ENCODE peak calls at places on chromosomes 11 and 22, in four cellular contexts. X, Z, B and T are unnamed samples.
A peak's percentile ranks its signal among the peaks of the same experiment; 100 is the strongest.

GRCh38 chr11:94769897-94770296 is 1.7 kb downstream of the AMOTL1 start:
- DNase-seq in B (no peak), Z (no peak), X (no peak), T (no peak)

GRCh38 chr11:110091995-110092576 is 1.1 kb upstream of the ZC3H12C start:
- DNase-seq in X (peak; percentile 40), Z (peak; percentile 20), B (no peak), T (no peak)

GRCh38 chr11:26841818-26842457 is 120.1 kb upstream of the SLC5A12 start:
- DNase-seq in X (peak; percentile 84), B (no peak), Z (peak; percentile 16), T (peak; percentile 80)

GRCh38 chr11:47552581-47553416 is at the start of gene CELF1:
- DNase-seq in B (peak; percentile 77), Z (peak; percentile 92), X (peak; percentile 80), T (peak; percentile 87)

GRCh38 chr11:88433546-88434230 is 96.2 kb upstream of the CTSC start:
- DNase-seq in Z (peak; percentile 66), B (no peak), X (no peak), T (no peak)

GRCh38 chr11:10409207-10409661 is 45.8 kb upstream of the AMPD3 start:
- DNase-seq in X (no peak), B (no peak), Z (no peak), T (no peak)

GRCh38 chr11:109729761-109730160 is 307.8 kb downstream of the C11orf87 start:
- DNase-seq in B (no peak), Z (peak; percentile 9), X (no peak), T (no peak)

GRCh38 chr11:2584812-2585565 is 114.8 kb downstream of the KCNQ1OT1 start:
- DNase-seq in Z (no peak), X (no peak), B (no peak), T (no peak)

GRCh38 chr11:126733685-126734084 is 266.9 kb downstream of the KIRREL3 start:
- DNase-seq in B (no peak), Z (no peak), X (no peak), T (no peak)

GRCh38 chr11:93846411-93846810 is 4.0 kb downstream of the VSTM5 start:
- DNase-seq in X (peak; percentile 31), B (no peak), Z (no peak), T (no peak)

GRCh38 chr11:123144707-123145106 is 50.3 kb downstream of the CLMP start:
- DNase-seq in X (no peak), B (no peak), Z (peak; percentile 43), T (no peak)

GRCh38 chr11:34855754-34856095 is 60.5 kb downstream of the APIP start:
- DNase-seq in B (no peak), X (no peak), Z (no peak), T (no peak)

GRCh38 chr11:66902486-66903177 is 45.8 kb downstream of the LRFN4 start:
- DNase-seq in B (no peak), X (no peak), Z (no peak), T (no peak)

GRCh38 chr22:19350947-19351346 is 59.4 kb upstream of the CLTCL1 start:
- DNase-seq in Z (no peak), X (no peak), B (no peak), T (no peak)

GRCh38 chr22:11598492-11599440 is 3929.2 kb upstream of the OR11H1 start:
- DNase-seq in Z (no peak), X (no peak), B (no peak), T (no peak)

GRCh38 chr11:121533556-121534050 is 80.8 kb upstream of the SORL1-AS1 start:
- DNase-seq in Z (no peak), B (no peak), X (no peak), T (no peak)

GRCh38 chr11:12677131-12677530 is 2.9 kb downstream of the TEAD1 start:
- DNase-seq in B (peak; percentile 43), Z (peak; percentile 33), X (peak; percentile 36), T (no peak)

GRCh38 chr11:62931501-62932278 is 10.5 kb upstream of the CHRM1 start:
- DNase-seq in Z (no peak), B (no peak), X (no peak), T (no peak)

GRCh38 chr11:91796999-91797398 is 427.6 kb upstream of the FAT3 start:
- DNase-seq in B (no peak), Z (no peak), X (no peak), T (no peak)

GRCh38 chr11:3021125-3021524 is 29.0 kb upstream of the NAP1L4 start:
- DNase-seq in Z (peak; percentile 69), X (peak; percentile 14), B (peak; percentile 52), T (peak; percentile 38)

GRCh38 chr11:16963316-16963876 is 50.8 kb downstream of the PLEKHA7 start:
- DNase-seq in B (no peak), Z (no peak), X (no peak), T (no peak)

GRCh38 chr11:120985718-120986569 is 38.0 kb upstream of the TBCEL start:
- DNase-seq in Z (peak; percentile 46), B (peak; percentile 46), X (peak; percentile 25), T (peak; percentile 48)

GRCh38 chr11:118193910-118194566 is 17.6 kb upstream of the SCN2B start:
- DNase-seq in X (no peak), Z (no peak), B (no peak), T (no peak)

GRCh38 chr11:72851726-72852125 is 37.5 kb downstream of the ATG16L2 start:
- DNase-seq in B (no peak), Z (no peak), X (no peak), T (no peak)

GRCh38 chr11:110918351-110918750 is 206.1 kb upstream of the ARHGAP20 start:
- DNase-seq in B (no peak), Z (no peak), X (no peak), T (no peak)

GRCh38 chr11:112163875-112164521 is at the start of gene IL18:
- DNase-seq in Z (peak; percentile 74), B (peak; percentile 75), X (no peak), T (no peak)

DNA sequence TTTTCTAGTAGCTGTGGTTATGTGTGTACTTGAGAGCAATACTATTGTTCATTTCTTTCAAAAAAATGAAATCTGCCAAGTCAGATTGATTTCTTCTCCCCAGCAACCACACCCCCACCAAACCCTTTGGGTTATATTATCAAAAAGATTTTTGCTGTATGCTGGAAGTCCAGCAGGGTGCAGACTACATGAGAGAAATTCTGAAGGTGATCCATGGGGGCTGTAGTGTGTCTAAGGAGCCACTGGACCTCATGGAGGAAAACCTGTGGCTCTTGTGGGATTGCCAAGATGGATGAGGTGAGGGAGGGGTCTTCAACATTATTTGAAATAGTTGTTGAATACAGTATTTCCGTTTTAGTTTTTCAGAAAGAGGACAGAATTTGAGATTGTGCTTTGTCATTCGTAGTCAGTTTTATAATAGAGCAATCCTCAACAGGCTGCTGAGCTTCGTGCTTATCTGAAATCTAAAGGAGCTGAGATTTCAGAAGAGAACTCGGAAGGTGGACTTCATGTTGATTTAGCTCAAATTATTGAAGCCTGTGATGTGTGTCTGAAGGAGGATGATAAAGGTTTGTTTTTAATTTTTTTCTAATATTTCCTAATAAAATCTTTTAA is 3.1 kb downstream of the EIF3M start:
- DNase-seq in X (peak; percentile 30), B (peak; percentile 30), Z (peak; percentile 36), T (peak; percentile 55)
- TF ChIP-seq CTCF in X (peak; percentile 43), B (no peak), Z (peak; percentile 38), T (peak; percentile 54)

GRCh38 chr11:131906963-131907362 is 536.5 kb downstream of the NTM start:
- DNase-seq in X (peak; percentile 45), B (no peak), Z (no peak), T (no peak)
- TF ChIP-seq CTCF in X (peak; percentile 30), B (no peak), Z (peak; percentile 9), T (no peak)

DNA sequence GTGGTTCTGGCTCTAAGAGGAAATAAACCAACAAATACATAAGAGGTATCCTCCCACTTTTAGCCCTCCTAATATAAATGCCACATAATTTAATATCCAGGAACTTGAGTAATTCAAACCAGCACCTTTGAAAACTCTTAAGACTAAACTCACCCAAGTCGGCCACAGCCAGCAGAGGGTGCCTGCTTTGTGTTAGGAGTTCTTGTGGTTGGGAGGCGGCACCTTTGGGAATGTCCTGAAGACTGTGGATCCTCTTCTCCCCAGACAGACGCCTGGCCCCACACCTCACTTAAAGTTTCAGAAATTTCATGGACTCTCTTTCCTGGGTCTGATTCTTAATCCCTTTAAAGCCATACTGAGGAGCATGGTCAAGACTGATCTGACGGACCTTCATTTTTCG is 169.0 kb downstream of the TBC1D22A start:
- DNase-seq in X (peak; percentile 9), Z (peak; percentile 69), B (peak; percentile 21), T (peak; percentile 31)
- TF ChIP-seq CTCF in X (peak; percentile 9), Z (peak; percentile 49), B (no peak), T (peak; percentile 22)

DNA sequence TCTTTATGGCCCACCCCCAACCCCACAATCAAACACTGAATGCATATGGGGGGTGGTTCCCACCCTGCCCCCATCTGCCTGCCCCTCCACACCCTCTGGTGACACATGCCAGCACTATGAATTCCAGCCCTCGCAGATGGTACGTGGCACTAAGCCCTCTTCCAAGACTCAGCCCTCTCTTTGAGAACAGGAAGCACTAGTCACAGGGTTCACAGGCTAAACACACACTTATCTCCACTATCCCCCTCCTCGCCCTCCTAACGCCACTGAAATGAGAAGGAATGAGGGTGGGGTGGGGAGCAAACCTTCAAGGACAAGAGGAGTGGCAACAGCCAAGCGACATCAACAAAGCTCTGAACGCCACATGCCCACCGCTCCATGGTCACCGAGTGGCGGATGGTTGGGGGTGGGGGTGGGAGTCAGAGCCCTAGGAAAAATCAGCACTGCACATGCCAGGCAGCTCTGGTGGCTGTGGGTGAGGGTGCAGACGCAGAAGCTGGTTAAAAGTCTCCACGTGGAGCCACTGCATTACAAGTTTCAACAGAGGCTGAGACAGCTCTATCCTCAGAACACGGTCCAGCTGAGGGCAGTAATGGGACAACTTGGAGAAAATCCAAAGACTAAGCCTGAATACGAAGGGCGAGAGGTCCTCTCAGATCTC is 33.6 kb downstream of the TMEM184B start:
- DNase-seq in Z (peak; percentile 91), B (peak; percentile 77), X (peak; percentile 91), T (peak; percentile 83)
- TF ChIP-seq CTCF in Z (peak; percentile 17), B (peak; percentile 23), X (peak; percentile 8), T (peak; percentile 33)

DNA sequence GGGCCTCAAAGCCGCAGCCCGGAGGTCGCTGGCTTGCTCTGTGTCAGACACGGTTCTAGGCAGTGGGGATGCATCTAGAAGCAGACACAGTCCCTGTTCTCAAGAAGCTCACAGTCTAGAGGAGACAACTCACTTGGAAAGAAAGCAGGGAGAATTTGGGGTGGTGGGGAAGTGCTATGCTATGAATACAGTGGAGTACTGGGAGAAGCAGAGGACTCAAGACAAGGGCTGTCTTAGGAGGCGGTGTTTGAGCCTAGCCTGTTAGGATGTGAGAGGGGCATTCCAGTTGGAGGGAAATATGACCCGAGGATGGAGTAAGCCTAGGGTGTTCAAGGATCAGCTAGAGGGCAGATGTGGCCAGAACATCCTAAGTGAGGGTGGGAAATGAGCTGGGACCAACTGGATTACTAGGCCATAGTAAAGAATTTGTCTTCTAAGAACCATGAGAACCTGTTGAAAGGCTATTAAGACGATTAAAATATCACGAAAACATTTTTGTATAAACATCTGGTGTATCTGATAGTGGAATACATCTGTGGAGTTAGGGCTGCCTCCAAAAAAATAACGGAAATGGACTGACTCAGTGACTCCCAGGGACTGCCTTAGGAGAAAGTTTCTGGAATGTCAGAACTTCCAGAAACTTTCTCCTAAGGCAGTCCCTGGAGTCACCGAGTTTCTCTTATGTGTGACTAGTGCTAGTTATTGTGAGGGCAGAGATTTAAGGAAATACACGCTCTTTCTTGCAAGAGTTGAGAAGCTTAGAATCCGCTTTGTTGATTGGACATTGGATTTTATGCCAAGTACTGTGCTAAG is 1.1 kb upstream of the PITPNB start:
- DNase-seq in B (no peak), X (peak; percentile 72), Z (peak; percentile 47), T (peak; percentile 65)
- TF ChIP-seq CTCF in B (no peak), X (peak; percentile 16), Z (no peak), T (no peak)

GRCh38 chr22:42111798-42112197 is 18.8 kb downstream of the CYP2D6 start:
- DNase-seq in X (no peak), Z (no peak), B (no peak), T (no peak)
- TF ChIP-seq CTCF in X (no peak), Z (no peak), B (no peak), T (no peak)